ENCODE peak calls at places on chromosomes 11 and 22, in five cellular contexts. One of them, this sample, is unnamed.
A peak's percentile ranks its signal among the peaks of the same experiment; 100 is the strongest.

GRCh38 chr11:19432370-19433163 is 191.8 kb upstream of the E2F8 start:
- DNase-seq in AG04450: peak; percentile 77
- DNase-seq in skeletal muscle cell: peak; percentile 91
- DNase-seq in lung: no peak
- DNase-seq in brain microvascular endothelial cell: peak; percentile 58
- DNase-seq in this sample: peak; percentile 92

GRCh38 chr22:19823638-19824196 is 31.0 kb downstream of the GNB1L start:
- DNase-seq in AG04450: no peak
- DNase-seq in skeletal muscle cell: no peak
- DNase-seq in lung: no peak
- DNase-seq in brain microvascular endothelial cell: no peak
- DNase-seq in this sample: no peak

GRCh38 chr11:17735823-17736772 is 1.5 kb downstream of the KCNC1 start:
- DNase-seq in AG04450: no peak
- DNase-seq in skeletal muscle cell: no peak
- DNase-seq in lung: no peak
- DNase-seq in brain microvascular endothelial cell: no peak
- DNase-seq in this sample: no peak

GRCh38 chr22:27523711-27524110 is 277.8 kb downstream of the MN1 start:
- DNase-seq in AG04450: no peak
- DNase-seq in skeletal muscle cell: no peak
- DNase-seq in lung: no peak
- DNase-seq in brain microvascular endothelial cell: no peak
- DNase-seq in this sample: no peak

GRCh38 chr11:43072911-43073310 is 238.9 kb upstream of the API5 start:
- DNase-seq in AG04450: no peak
- DNase-seq in skeletal muscle cell: no peak
- DNase-seq in lung: no peak
- DNase-seq in brain microvascular endothelial cell: no peak
- DNase-seq in this sample: no peak

GRCh38 chr11:128195756-128196155 is 391.6 kb downstream of the ETS1 start:
- DNase-seq in AG04450: no peak
- DNase-seq in skeletal muscle cell: no peak
- DNase-seq in lung: no peak
- DNase-seq in brain microvascular endothelial cell: no peak
- DNase-seq in this sample: no peak

GRCh38 chr11:35387341-35387982 is 31.9 kb downstream of the SLC1A2 start:
- DNase-seq in AG04450: no peak
- DNase-seq in skeletal muscle cell: no peak
- DNase-seq in lung: no peak
- DNase-seq in brain microvascular endothelial cell: no peak
- DNase-seq in this sample: peak; percentile 16

GRCh38 chr22:41274856-41275255 is 11.1 kb downstream of the RANGAP1 start:
- DNase-seq in AG04450: no peak
- DNase-seq in skeletal muscle cell: no peak
- DNase-seq in lung: no peak
- DNase-seq in brain microvascular endothelial cell: no peak
- DNase-seq in this sample: no peak

GRCh38 chr11:64023731-64024710 is 11.7 kb upstream of the FLRT1 start:
- DNase-seq in AG04450: no peak
- DNase-seq in skeletal muscle cell: no peak
- DNase-seq in lung: no peak
- DNase-seq in brain microvascular endothelial cell: no peak
- DNase-seq in this sample: no peak

GRCh38 chr11:33753304-33753703 is 17.1 kb upstream of the CD59 start:
- DNase-seq in AG04450: peak; percentile 30
- DNase-seq in skeletal muscle cell: peak; percentile 58
- DNase-seq in lung: no peak
- DNase-seq in brain microvascular endothelial cell: peak; percentile 75
- DNase-seq in this sample: peak; percentile 89

GRCh38 chr22:27213291-27213690 is 555.9 kb downstream of the MIAT start:
- DNase-seq in AG04450: no peak
- DNase-seq in skeletal muscle cell: no peak
- DNase-seq in lung: no peak
- DNase-seq in brain microvascular endothelial cell: no peak
- DNase-seq in this sample: peak; percentile 57

GRCh38 chr11:65504671-65505433 is 6.0 kb downstream of the MALAT1 start:
- DNase-seq in AG04450: no peak
- DNase-seq in skeletal muscle cell: no peak
- DNase-seq in lung: no peak
- DNase-seq in brain microvascular endothelial cell: peak; percentile 31
- DNase-seq in this sample: peak; percentile 68

GRCh38 chr22:48758021-48758561 is 1069.6 kb downstream of the BRD1 start:
- DNase-seq in AG04450: no peak
- DNase-seq in skeletal muscle cell: no peak
- DNase-seq in lung: peak; percentile 14
- DNase-seq in brain microvascular endothelial cell: no peak
- DNase-seq in this sample: no peak

GRCh38 chr11:128621491-128622136 is 34.3 kb upstream of the ETS1 start:
- DNase-seq in AG04450: peak; percentile 83
- DNase-seq in skeletal muscle cell: peak; percentile 100
- DNase-seq in lung: no peak
- DNase-seq in brain microvascular endothelial cell: peak; percentile 98
- DNase-seq in this sample: peak; percentile 81

GRCh38 chr11:103877221-103877620 is 159.2 kb upstream of the DDI1 start:
- DNase-seq in AG04450: no peak
- DNase-seq in skeletal muscle cell: no peak
- DNase-seq in lung: no peak
- DNase-seq in brain microvascular endothelial cell: no peak
- DNase-seq in this sample: peak; percentile 6

GRCh38 chr11:119752946-119753345 is 23.9 kb upstream of the NECTIN1 start:
- DNase-seq in AG04450: no peak
- DNase-seq in skeletal muscle cell: no peak
- DNase-seq in lung: no peak
- DNase-seq in brain microvascular endothelial cell: no peak
- DNase-seq in this sample: no peak

GRCh38 chr22:18954941-18955571 is 19.0 kb upstream of the PRODH start:
- DNase-seq in AG04450: no peak
- DNase-seq in skeletal muscle cell: no peak
- DNase-seq in lung: no peak
- DNase-seq in brain microvascular endothelial cell: no peak
- DNase-seq in this sample: no peak

GRCh38 chr11:111933872-111934271 is 3.3 kb upstream of the DIXDC1 start:
- DNase-seq in AG04450: no peak
- DNase-seq in skeletal muscle cell: no peak
- DNase-seq in lung: no peak
- DNase-seq in brain microvascular endothelial cell: no peak
- DNase-seq in this sample: no peak

GRCh38 chr11:115718945-115719344 is 214.7 kb upstream of the CADM1 start:
- DNase-seq in AG04450: no peak
- DNase-seq in skeletal muscle cell: no peak
- DNase-seq in lung: no peak
- DNase-seq in brain microvascular endothelial cell: no peak
- DNase-seq in this sample: no peak

GRCh38 chr11:68683952-68684384 is 376 bp upstream of the GAL start:
- DNase-seq in AG04450: no peak
- DNase-seq in skeletal muscle cell: no peak
- DNase-seq in lung: no peak
- DNase-seq in brain microvascular endothelial cell: no peak
- DNase-seq in this sample: no peak

GRCh38 chr11:80383655-80384054 is 942.8 kb upstream of the TENM4 start:
- DNase-seq in AG04450: no peak
- DNase-seq in skeletal muscle cell: no peak
- DNase-seq in lung: no peak
- DNase-seq in brain microvascular endothelial cell: no peak
- DNase-seq in this sample: no peak

GRCh38 chr11:121595717-121596156 is 143.0 kb upstream of the SORL1-AS1 start:
- DNase-seq in AG04450: peak; percentile 98
- DNase-seq in skeletal muscle cell: peak; percentile 97
- DNase-seq in lung: peak; percentile 61
- DNase-seq in brain microvascular endothelial cell: peak; percentile 96
- DNase-seq in this sample: peak; percentile 97

GRCh38 chr11:61042961-61043540 is 59.2 kb upstream of the CD5 start:
- DNase-seq in AG04450: no peak
- DNase-seq in skeletal muscle cell: no peak
- DNase-seq in lung: no peak
- DNase-seq in brain microvascular endothelial cell: no peak
- DNase-seq in this sample: no peak

GRCh38 chr11:118917488-118918127 is 8.1 kb downstream of the BCL9L start:
- DNase-seq in AG04450: no peak
- DNase-seq in skeletal muscle cell: peak; percentile 82
- DNase-seq in lung: peak; percentile 65
- DNase-seq in brain microvascular endothelial cell: peak; percentile 83
- DNase-seq in this sample: peak; percentile 75

GRCh38 chr11:128503231-128503991 is 83.9 kb downstream of the ETS1 start:
- DNase-seq in AG04450: peak; percentile 78
- DNase-seq in skeletal muscle cell: peak; percentile 82
- DNase-seq in lung: no peak
- DNase-seq in brain microvascular endothelial cell: peak; percentile 87
- DNase-seq in this sample: peak; percentile 89

GRCh38 chr22:21451545-21452520 is 15.4 kb upstream of the TMEM191C start:
- DNase-seq in AG04450: no peak
- DNase-seq in skeletal muscle cell: no peak
- DNase-seq in lung: no peak
- DNase-seq in brain microvascular endothelial cell: no peak
- DNase-seq in this sample: no peak

GRCh38 chr11:3613998-3614741 is 27.6 kb downstream of the ART5 start:
- DNase-seq in AG04450: no peak
- DNase-seq in skeletal muscle cell: no peak
- DNase-seq in lung: peak; percentile 50
- DNase-seq in brain microvascular endothelial cell: no peak
- DNase-seq in this sample: no peak

GRCh38 chr11:65492637-65493366 is 6.0 kb upstream of the MALAT1 start:
- DNase-seq in AG04450: no peak
- DNase-seq in skeletal muscle cell: peak; percentile 75
- DNase-seq in lung: peak; percentile 78
- DNase-seq in brain microvascular endothelial cell: peak; percentile 81
- DNase-seq in this sample: peak; percentile 93

GRCh38 chr11:115391598-115391997 is 112.6 kb downstream of the CADM1 start:
- DNase-seq in AG04450: no peak
- DNase-seq in skeletal muscle cell: no peak
- DNase-seq in lung: no peak
- DNase-seq in brain microvascular endothelial cell: no peak
- DNase-seq in this sample: no peak

GRCh38 chr11:61553373-61554171 is 27.3 kb downstream of the SYT7 start:
- DNase-seq in AG04450: no peak
- DNase-seq in skeletal muscle cell: no peak
- DNase-seq in lung: no peak
- DNase-seq in brain microvascular endothelial cell: no peak
- DNase-seq in this sample: no peak

GRCh38 chr22:49933236-49933921 is 14.9 kb downstream of the CRELD2 start:
- DNase-seq in AG04450: no peak
- DNase-seq in skeletal muscle cell: no peak
- DNase-seq in lung: no peak
- DNase-seq in brain microvascular endothelial cell: no peak
- DNase-seq in this sample: no peak

GRCh38 chr11:120068114-120068573 is 69.8 kb downstream of the TRIM29 start:
- DNase-seq in AG04450: peak; percentile 0
- DNase-seq in skeletal muscle cell: no peak
- DNase-seq in lung: no peak
- DNase-seq in brain microvascular endothelial cell: peak; percentile 18
- DNase-seq in this sample: peak; percentile 18

GRCh38 chr22:41517172-41518047 is 26.9 kb downstream of the POLR3H start:
- DNase-seq in AG04450: no peak
- DNase-seq in skeletal muscle cell: no peak
- DNase-seq in lung: peak; percentile 77
- DNase-seq in brain microvascular endothelial cell: peak; percentile 34
- DNase-seq in this sample: peak; percentile 43

GRCh38 chr11:101049813-101050212 is 79.8 kb downstream of the PGR start:
- DNase-seq in AG04450: no peak
- DNase-seq in skeletal muscle cell: no peak
- DNase-seq in lung: no peak
- DNase-seq in brain microvascular endothelial cell: no peak
- DNase-seq in this sample: no peak

GRCh38 chr11:89293966-89294679 is 116.4 kb downstream of the TYR start:
- DNase-seq in AG04450: no peak
- DNase-seq in skeletal muscle cell: no peak
- DNase-seq in lung: no peak
- DNase-seq in brain microvascular endothelial cell: peak; percentile 5
- DNase-seq in this sample: peak; percentile 45
- H3K4me3 ChIP-seq in AG04450: peak overlapping the region; percentile 29
- H3K4me3 ChIP-seq in skeletal muscle cell: peak overlapping the region; percentile 36
- H3K4me3 ChIP-seq in lung: no peak overlapping the region
- H3K4me3 ChIP-seq in brain microvascular endothelial cell: peak overlapping the region; percentile 48
- H3K4me3 ChIP-seq in this sample: peak overlapping the region; percentile 35

GRCh38 chr11:47245586-47246357 is 2.8 kb downstream of the ACP2 start:
- DNase-seq in AG04450: no peak
- DNase-seq in skeletal muscle cell: no peak
- DNase-seq in lung: no peak
- DNase-seq in brain microvascular endothelial cell: no peak
- DNase-seq in this sample: no peak

GRCh38 chr11:47248664-47249377 is at the start of gene ACP2:
- DNase-seq in AG04450: peak; percentile 72
- DNase-seq in skeletal muscle cell: peak; percentile 57
- DNase-seq in lung: peak; percentile 89
- DNase-seq in brain microvascular endothelial cell: peak; percentile 83
- DNase-seq in this sample: peak; percentile 90

GRCh38 chr11:47249378-47249715 is 733 bp upstream of the ACP2 start:
- DNase-seq in AG04450: no peak
- DNase-seq in skeletal muscle cell: no peak
- DNase-seq in lung: no peak
- DNase-seq in brain microvascular endothelial cell: no peak
- DNase-seq in this sample: no peak

GRCh38 chr11:47248304-47248663 is 330 bp downstream of the ACP2 start:
- DNase-seq in AG04450: no peak
- DNase-seq in skeletal muscle cell: no peak
- DNase-seq in lung: no peak
- DNase-seq in brain microvascular endothelial cell: no peak
- DNase-seq in this sample: no peak

DNA sequence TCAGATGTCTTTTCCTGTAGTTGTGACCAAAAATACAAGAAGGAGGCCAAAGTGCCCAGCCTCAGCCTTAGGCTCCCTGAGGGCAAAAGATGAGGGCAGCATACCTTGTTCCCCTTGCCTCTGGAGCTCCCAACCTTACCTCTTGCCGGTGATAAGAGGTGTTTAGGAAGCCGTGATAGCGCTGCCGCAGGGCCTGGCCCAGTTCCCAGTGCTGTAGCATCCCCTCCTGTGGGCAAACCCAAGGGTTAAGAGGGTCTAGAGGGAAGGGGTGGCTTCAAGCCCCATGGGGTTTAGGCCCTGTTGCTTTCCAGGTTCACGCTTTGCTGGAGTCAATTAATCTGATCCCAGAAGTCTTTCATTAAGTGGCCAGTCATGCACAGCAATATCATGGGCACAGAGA is 1.1 kb downstream of the ACP2 start:
- DNase-seq in AG04450: no peak
- DNase-seq in skeletal muscle cell: no peak
- DNase-seq in lung: no peak
- DNase-seq in brain microvascular endothelial cell: no peak
- DNase-seq in this sample: no peak
- H3K4me3 ChIP-seq in AG04450: peak overlapping the region; percentile 0
- H3K4me3 ChIP-seq in skeletal muscle cell: no peak overlapping the region
- H3K4me3 ChIP-seq in lung: no peak overlapping the region
- H3K4me3 ChIP-seq in brain microvascular endothelial cell: no peak overlapping the region
- H3K4me3 ChIP-seq in this sample: no peak overlapping the region

GRCh38 chr11:10436733-10437132 is 18.3 kb upstream of the AMPD3 start:
- DNase-seq in AG04450: no peak
- DNase-seq in skeletal muscle cell: no peak
- DNase-seq in lung: no peak
- DNase-seq in brain microvascular endothelial cell: no peak
- DNase-seq in this sample: no peak
- H3K4me3 ChIP-seq in AG04450: no peak overlapping the region
- H3K4me3 ChIP-seq in skeletal muscle cell: no peak overlapping the region
- H3K4me3 ChIP-seq in lung: no peak overlapping the region
- H3K4me3 ChIP-seq in brain microvascular endothelial cell: no peak overlapping the region
- H3K4me3 ChIP-seq in this sample: no peak overlapping the region

GRCh38 chr11:1381793-1382425 is 7.8 kb upstream of the BRSK2 start:
- DNase-seq in AG04450: no peak
- DNase-seq in skeletal muscle cell: no peak
- DNase-seq in lung: no peak
- DNase-seq in brain microvascular endothelial cell: no peak
- DNase-seq in this sample: no peak
- H3K4me3 ChIP-seq in AG04450: no peak overlapping the region
- H3K4me3 ChIP-seq in skeletal muscle cell: no peak overlapping the region
- H3K4me3 ChIP-seq in lung: no peak overlapping the region
- H3K4me3 ChIP-seq in brain microvascular endothelial cell: no peak overlapping the region
- H3K4me3 ChIP-seq in this sample: no peak overlapping the region